ENCODE peak calls at places on chromosomes 11 and 22, in eight cellular contexts. One of them, this sample, is unnamed.

GRCh38 chr11:56045538-56045937 is 18.1 kb downstream of the OR5AS1 start:
- DNase-seq in A549: no peak
- DNase-seq in activated CD8-positive, alpha-beta memory T cell treated with anti-CD3 and anti-CD28 coated beads, Interleukin-2, amount 50 U/mL, for 48 hours: no peak
- DNase-seq in T-helper 9 cell: no peak
- DNase-seq in stimulated activated CD8-positive, alpha-beta memory T cell treated with anti-CD3 and anti-CD28 coated beads, Interleukin-7, amount 100 ng/mL, for 1 hour: no peak
- DNase-seq in hepatocyte: no peak
- DNase-seq in foreskin fibroblast: no peak
- DNase-seq in astrocyte of the cerebellum: no peak
- DNase-seq in this sample: no peak

GRCh38 chr11:69969890-69970784 is 108.0 kb upstream of the ANO1 start:
- DNase-seq in hepatocyte: peak
- DNase-seq in A549: no peak
- DNase-seq in T-helper 9 cell: no peak
- DNase-seq in foreskin fibroblast: no peak
- DNase-seq in stimulated activated CD8-positive, alpha-beta memory T cell treated with anti-CD3 and anti-CD28 coated beads, Interleukin-7, amount 100 ng/mL, for 1 hour: no peak
- DNase-seq in activated CD8-positive, alpha-beta memory T cell treated with anti-CD3 and anti-CD28 coated beads, Interleukin-2, amount 50 U/mL, for 48 hours: no peak
- DNase-seq in astrocyte of the cerebellum: no peak
- DNase-seq in this sample: no peak

GRCh38 chr11:123195182-123196059 is at the start of gene CLMP:
- DNase-seq in hepatocyte: peak
- DNase-seq in activated CD8-positive, alpha-beta memory T cell treated with anti-CD3 and anti-CD28 coated beads, Interleukin-2, amount 50 U/mL, for 48 hours: peak
- DNase-seq in T-helper 9 cell: no peak
- DNase-seq in stimulated activated CD8-positive, alpha-beta memory T cell treated with anti-CD3 and anti-CD28 coated beads, Interleukin-7, amount 100 ng/mL, for 1 hour: no peak
- DNase-seq in foreskin fibroblast: peak
- DNase-seq in astrocyte of the cerebellum: no peak
- DNase-seq in A549: peak
- DNase-seq in this sample: peak

GRCh38 chr11:60959445-60959844 is 7.5 kb upstream of the SLC15A3 start:
- DNase-seq in T-helper 9 cell: no peak
- DNase-seq in hepatocyte: no peak
- DNase-seq in astrocyte of the cerebellum: no peak
- DNase-seq in activated CD8-positive, alpha-beta memory T cell treated with anti-CD3 and anti-CD28 coated beads, Interleukin-2, amount 50 U/mL, for 48 hours: no peak
- DNase-seq in foreskin fibroblast: peak
- DNase-seq in A549: no peak
- DNase-seq in stimulated activated CD8-positive, alpha-beta memory T cell treated with anti-CD3 and anti-CD28 coated beads, Interleukin-7, amount 100 ng/mL, for 1 hour: no peak
- DNase-seq in this sample: no peak

GRCh38 chr22:41900652-41901312 is 14.1 kb downstream of the SHISA8 start:
- DNase-seq in A549: no peak
- DNase-seq in hepatocyte: no peak
- DNase-seq in activated CD8-positive, alpha-beta memory T cell treated with anti-CD3 and anti-CD28 coated beads, Interleukin-2, amount 50 U/mL, for 48 hours: no peak
- DNase-seq in T-helper 9 cell: no peak
- DNase-seq in stimulated activated CD8-positive, alpha-beta memory T cell treated with anti-CD3 and anti-CD28 coated beads, Interleukin-7, amount 100 ng/mL, for 1 hour: no peak
- DNase-seq in foreskin fibroblast: no peak
- DNase-seq in astrocyte of the cerebellum: no peak
- DNase-seq in this sample: no peak

GRCh38 chr22:49771266-49772065 is 56.2 kb downstream of the BRD1 start:
- DNase-seq in A549: no peak
- DNase-seq in stimulated activated CD8-positive, alpha-beta memory T cell treated with anti-CD3 and anti-CD28 coated beads, Interleukin-7, amount 100 ng/mL, for 1 hour: no peak
- DNase-seq in T-helper 9 cell: no peak
- DNase-seq in foreskin fibroblast: no peak
- DNase-seq in astrocyte of the cerebellum: no peak
- DNase-seq in hepatocyte: no peak
- DNase-seq in activated CD8-positive, alpha-beta memory T cell treated with anti-CD3 and anti-CD28 coated beads, Interleukin-2, amount 50 U/mL, for 48 hours: no peak
- DNase-seq in this sample: no peak

GRCh38 chr22:21690401-21690801 is 24.6 kb downstream of the PPIL2 start:
- DNase-seq in foreskin fibroblast: no peak
- DNase-seq in A549: no peak
- DNase-seq in activated CD8-positive, alpha-beta memory T cell treated with anti-CD3 and anti-CD28 coated beads, Interleukin-2, amount 50 U/mL, for 48 hours: no peak
- DNase-seq in hepatocyte: no peak
- DNase-seq in stimulated activated CD8-positive, alpha-beta memory T cell treated with anti-CD3 and anti-CD28 coated beads, Interleukin-7, amount 100 ng/mL, for 1 hour: no peak
- DNase-seq in T-helper 9 cell: no peak
- DNase-seq in astrocyte of the cerebellum: no peak
- DNase-seq in this sample: no peak

GRCh38 chr11:86938900-86939880 is 16.0 kb downstream of the FZD4 start:
- DNase-seq in T-helper 9 cell: no peak
- DNase-seq in hepatocyte: peak
- DNase-seq in foreskin fibroblast: peak
- DNase-seq in activated CD8-positive, alpha-beta memory T cell treated with anti-CD3 and anti-CD28 coated beads, Interleukin-2, amount 50 U/mL, for 48 hours: no peak
- DNase-seq in A549: peak
- DNase-seq in astrocyte of the cerebellum: peak
- DNase-seq in stimulated activated CD8-positive, alpha-beta memory T cell treated with anti-CD3 and anti-CD28 coated beads, Interleukin-7, amount 100 ng/mL, for 1 hour: no peak
- DNase-seq in this sample: no peak

GRCh38 chr11:45042560-45042959 is 91.9 kb upstream of the TP53I11 start:
- DNase-seq in foreskin fibroblast: no peak
- DNase-seq in A549: peak
- DNase-seq in astrocyte of the cerebellum: no peak
- DNase-seq in hepatocyte: no peak
- DNase-seq in stimulated activated CD8-positive, alpha-beta memory T cell treated with anti-CD3 and anti-CD28 coated beads, Interleukin-7, amount 100 ng/mL, for 1 hour: no peak
- DNase-seq in T-helper 9 cell: no peak
- DNase-seq in activated CD8-positive, alpha-beta memory T cell treated with anti-CD3 and anti-CD28 coated beads, Interleukin-2, amount 50 U/mL, for 48 hours: no peak
- DNase-seq in this sample: no peak

GRCh38 chr22:30947821-30948454 is 20.6 kb downstream of the MORC2 start:
- DNase-seq in stimulated activated CD8-positive, alpha-beta memory T cell treated with anti-CD3 and anti-CD28 coated beads, Interleukin-7, amount 100 ng/mL, for 1 hour: no peak
- DNase-seq in T-helper 9 cell: no peak
- DNase-seq in activated CD8-positive, alpha-beta memory T cell treated with anti-CD3 and anti-CD28 coated beads, Interleukin-2, amount 50 U/mL, for 48 hours: no peak
- DNase-seq in astrocyte of the cerebellum: peak
- DNase-seq in foreskin fibroblast: peak
- DNase-seq in A549: no peak
- DNase-seq in hepatocyte: peak
- DNase-seq in this sample: no peak

GRCh38 chr11:61587951-61588695 is 7.2 kb upstream of the SYT7 start:
- DNase-seq in foreskin fibroblast: peak
- DNase-seq in stimulated activated CD8-positive, alpha-beta memory T cell treated with anti-CD3 and anti-CD28 coated beads, Interleukin-7, amount 100 ng/mL, for 1 hour: peak
- DNase-seq in hepatocyte: peak
- DNase-seq in T-helper 9 cell: peak
- DNase-seq in activated CD8-positive, alpha-beta memory T cell treated with anti-CD3 and anti-CD28 coated beads, Interleukin-2, amount 50 U/mL, for 48 hours: peak
- DNase-seq in astrocyte of the cerebellum: no peak
- DNase-seq in A549: peak
- DNase-seq in this sample: peak

GRCh38 chr11:91972665-91973266 is 251.9 kb upstream of the FAT3 start:
- DNase-seq in astrocyte of the cerebellum: no peak
- DNase-seq in foreskin fibroblast: no peak
- DNase-seq in A549: no peak
- DNase-seq in stimulated activated CD8-positive, alpha-beta memory T cell treated with anti-CD3 and anti-CD28 coated beads, Interleukin-7, amount 100 ng/mL, for 1 hour: no peak
- DNase-seq in activated CD8-positive, alpha-beta memory T cell treated with anti-CD3 and anti-CD28 coated beads, Interleukin-2, amount 50 U/mL, for 48 hours: no peak
- DNase-seq in hepatocyte: no peak
- DNase-seq in T-helper 9 cell: no peak
- DNase-seq in this sample: peak

GRCh38 chr11:21364866-21365624 is 695.7 kb downstream of the NELL1 start:
- DNase-seq in hepatocyte: no peak
- DNase-seq in stimulated activated CD8-positive, alpha-beta memory T cell treated with anti-CD3 and anti-CD28 coated beads, Interleukin-7, amount 100 ng/mL, for 1 hour: no peak
- DNase-seq in A549: no peak
- DNase-seq in astrocyte of the cerebellum: no peak
- DNase-seq in activated CD8-positive, alpha-beta memory T cell treated with anti-CD3 and anti-CD28 coated beads, Interleukin-2, amount 50 U/mL, for 48 hours: no peak
- DNase-seq in T-helper 9 cell: no peak
- DNase-seq in foreskin fibroblast: no peak
- DNase-seq in this sample: no peak

GRCh38 chr11:86511086-86511551 is 136.4 kb downstream of the CCDC81 start:
- DNase-seq in stimulated activated CD8-positive, alpha-beta memory T cell treated with anti-CD3 and anti-CD28 coated beads, Interleukin-7, amount 100 ng/mL, for 1 hour: no peak
- DNase-seq in astrocyte of the cerebellum: no peak
- DNase-seq in A549: peak
- DNase-seq in foreskin fibroblast: peak
- DNase-seq in hepatocyte: peak
- DNase-seq in T-helper 9 cell: no peak
- DNase-seq in activated CD8-positive, alpha-beta memory T cell treated with anti-CD3 and anti-CD28 coated beads, Interleukin-2, amount 50 U/mL, for 48 hours: no peak
- DNase-seq in this sample: no peak

GRCh38 chr22:20316217-20316843 is 3.5 kb downstream of the DGCR6L start:
- DNase-seq in T-helper 9 cell: no peak
- DNase-seq in stimulated activated CD8-positive, alpha-beta memory T cell treated with anti-CD3 and anti-CD28 coated beads, Interleukin-7, amount 100 ng/mL, for 1 hour: no peak
- DNase-seq in A549: no peak
- DNase-seq in activated CD8-positive, alpha-beta memory T cell treated with anti-CD3 and anti-CD28 coated beads, Interleukin-2, amount 50 U/mL, for 48 hours: peak
- DNase-seq in astrocyte of the cerebellum: no peak
- DNase-seq in foreskin fibroblast: no peak
- DNase-seq in hepatocyte: no peak
- DNase-seq in this sample: peak

GRCh38 chr11:12216542-12217422 is 106.4 kb downstream of the MICAL2 start:
- DNase-seq in T-helper 9 cell: no peak
- DNase-seq in A549: no peak
- DNase-seq in hepatocyte: no peak
- DNase-seq in stimulated activated CD8-positive, alpha-beta memory T cell treated with anti-CD3 and anti-CD28 coated beads, Interleukin-7, amount 100 ng/mL, for 1 hour: no peak
- DNase-seq in foreskin fibroblast: no peak
- DNase-seq in activated CD8-positive, alpha-beta memory T cell treated with anti-CD3 and anti-CD28 coated beads, Interleukin-2, amount 50 U/mL, for 48 hours: no peak
- DNase-seq in astrocyte of the cerebellum: peak
- DNase-seq in this sample: peak

GRCh38 chr11:121293276-121293569 is 652 bp downstream of the SC5D start:
- DNase-seq in stimulated activated CD8-positive, alpha-beta memory T cell treated with anti-CD3 and anti-CD28 coated beads, Interleukin-7, amount 100 ng/mL, for 1 hour: no peak
- DNase-seq in activated CD8-positive, alpha-beta memory T cell treated with anti-CD3 and anti-CD28 coated beads, Interleukin-2, amount 50 U/mL, for 48 hours: no peak
- DNase-seq in A549: no peak
- DNase-seq in T-helper 9 cell: no peak
- DNase-seq in hepatocyte: no peak
- DNase-seq in astrocyte of the cerebellum: peak
- DNase-seq in foreskin fibroblast: no peak
- DNase-seq in this sample: no peak

GRCh38 chr11:66476841-66477251 is 3.4 kb upstream of the DPP3 start:
- DNase-seq in foreskin fibroblast: peak
- DNase-seq in activated CD8-positive, alpha-beta memory T cell treated with anti-CD3 and anti-CD28 coated beads, Interleukin-2, amount 50 U/mL, for 48 hours: no peak
- DNase-seq in T-helper 9 cell: no peak
- DNase-seq in stimulated activated CD8-positive, alpha-beta memory T cell treated with anti-CD3 and anti-CD28 coated beads, Interleukin-7, amount 100 ng/mL, for 1 hour: no peak
- DNase-seq in hepatocyte: no peak
- DNase-seq in A549: no peak
- DNase-seq in astrocyte of the cerebellum: no peak
- DNase-seq in this sample: no peak

GRCh38 chr11:64632654-64633053 is 41.6 kb downstream of the SLC22A12 start:
- DNase-seq in A549: no peak
- DNase-seq in T-helper 9 cell: no peak
- DNase-seq in hepatocyte: no peak
- DNase-seq in foreskin fibroblast: no peak
- DNase-seq in activated CD8-positive, alpha-beta memory T cell treated with anti-CD3 and anti-CD28 coated beads, Interleukin-2, amount 50 U/mL, for 48 hours: no peak
- DNase-seq in stimulated activated CD8-positive, alpha-beta memory T cell treated with anti-CD3 and anti-CD28 coated beads, Interleukin-7, amount 100 ng/mL, for 1 hour: no peak
- DNase-seq in astrocyte of the cerebellum: no peak
- DNase-seq in this sample: no peak

GRCh38 chr22:49235463-49236300 is 592.0 kb downstream of the BRD1 start:
- DNase-seq in activated CD8-positive, alpha-beta memory T cell treated with anti-CD3 and anti-CD28 coated beads, Interleukin-2, amount 50 U/mL, for 48 hours: no peak
- DNase-seq in hepatocyte: peak
- DNase-seq in A549: no peak
- DNase-seq in T-helper 9 cell: no peak
- DNase-seq in stimulated activated CD8-positive, alpha-beta memory T cell treated with anti-CD3 and anti-CD28 coated beads, Interleukin-7, amount 100 ng/mL, for 1 hour: no peak
- DNase-seq in foreskin fibroblast: no peak
- DNase-seq in astrocyte of the cerebellum: no peak
- DNase-seq in this sample: no peak

GRCh38 chr11:128937480-128937879 is 5.2 kb downstream of the TP53AIP1 start:
- DNase-seq in activated CD8-positive, alpha-beta memory T cell treated with anti-CD3 and anti-CD28 coated beads, Interleukin-2, amount 50 U/mL, for 48 hours: no peak
- DNase-seq in A549: no peak
- DNase-seq in astrocyte of the cerebellum: no peak
- DNase-seq in stimulated activated CD8-positive, alpha-beta memory T cell treated with anti-CD3 and anti-CD28 coated beads, Interleukin-7, amount 100 ng/mL, for 1 hour: no peak
- DNase-seq in T-helper 9 cell: no peak
- DNase-seq in hepatocyte: no peak
- DNase-seq in foreskin fibroblast: no peak
- DNase-seq in this sample: no peak

GRCh38 chr11:75052457-75052856 is 44.2 kb downstream of the OR2AT4 start:
- DNase-seq in stimulated activated CD8-positive, alpha-beta memory T cell treated with anti-CD3 and anti-CD28 coated beads, Interleukin-7, amount 100 ng/mL, for 1 hour: no peak
- DNase-seq in T-helper 9 cell: no peak
- DNase-seq in A549: no peak
- DNase-seq in astrocyte of the cerebellum: no peak
- DNase-seq in activated CD8-positive, alpha-beta memory T cell treated with anti-CD3 and anti-CD28 coated beads, Interleukin-2, amount 50 U/mL, for 48 hours: no peak
- DNase-seq in hepatocyte: no peak
- DNase-seq in foreskin fibroblast: no peak
- DNase-seq in this sample: no peak

GRCh38 chr11:66849501-66850234 is 6.4 kb downstream of the RCE1 start:
- DNase-seq in activated CD8-positive, alpha-beta memory T cell treated with anti-CD3 and anti-CD28 coated beads, Interleukin-2, amount 50 U/mL, for 48 hours: no peak
- DNase-seq in A549: no peak
- DNase-seq in astrocyte of the cerebellum: no peak
- DNase-seq in hepatocyte: no peak
- DNase-seq in T-helper 9 cell: no peak
- DNase-seq in stimulated activated CD8-positive, alpha-beta memory T cell treated with anti-CD3 and anti-CD28 coated beads, Interleukin-7, amount 100 ng/mL, for 1 hour: no peak
- DNase-seq in foreskin fibroblast: no peak
- DNase-seq in this sample: no peak

GRCh38 chr11:82980292-82980691 is 78.8 kb downstream of the DDIAS start:
- DNase-seq in hepatocyte: no peak
- DNase-seq in stimulated activated CD8-positive, alpha-beta memory T cell treated with anti-CD3 and anti-CD28 coated beads, Interleukin-7, amount 100 ng/mL, for 1 hour: no peak
- DNase-seq in activated CD8-positive, alpha-beta memory T cell treated with anti-CD3 and anti-CD28 coated beads, Interleukin-2, amount 50 U/mL, for 48 hours: no peak
- DNase-seq in foreskin fibroblast: peak
- DNase-seq in A549: peak
- DNase-seq in T-helper 9 cell: no peak
- DNase-seq in astrocyte of the cerebellum: peak
- DNase-seq in this sample: no peak

GRCh38 chr22:43113516-43114251 is 3.1 kb downstream of the BIK start:
- DNase-seq in astrocyte of the cerebellum: no peak
- DNase-seq in A549: no peak
- DNase-seq in T-helper 9 cell: no peak
- DNase-seq in hepatocyte: no peak
- DNase-seq in foreskin fibroblast: no peak
- DNase-seq in stimulated activated CD8-positive, alpha-beta memory T cell treated with anti-CD3 and anti-CD28 coated beads, Interleukin-7, amount 100 ng/mL, for 1 hour: no peak
- DNase-seq in activated CD8-positive, alpha-beta memory T cell treated with anti-CD3 and anti-CD28 coated beads, Interleukin-2, amount 50 U/mL, for 48 hours: no peak
- DNase-seq in this sample: peak

GRCh38 chr11:125305346-125305745 is 140.8 kb downstream of the PKNOX2 start:
- DNase-seq in A549: no peak
- DNase-seq in stimulated activated CD8-positive, alpha-beta memory T cell treated with anti-CD3 and anti-CD28 coated beads, Interleukin-7, amount 100 ng/mL, for 1 hour: no peak
- DNase-seq in T-helper 9 cell: no peak
- DNase-seq in astrocyte of the cerebellum: no peak
- DNase-seq in hepatocyte: no peak
- DNase-seq in activated CD8-positive, alpha-beta memory T cell treated with anti-CD3 and anti-CD28 coated beads, Interleukin-2, amount 50 U/mL, for 48 hours: no peak
- DNase-seq in foreskin fibroblast: no peak
- DNase-seq in this sample: no peak

GRCh38 chr22:26781591-26781990 is 124.2 kb downstream of the MIAT start:
- DNase-seq in foreskin fibroblast: no peak
- DNase-seq in A549: no peak
- DNase-seq in activated CD8-positive, alpha-beta memory T cell treated with anti-CD3 and anti-CD28 coated beads, Interleukin-2, amount 50 U/mL, for 48 hours: no peak
- DNase-seq in astrocyte of the cerebellum: no peak
- DNase-seq in T-helper 9 cell: no peak
- DNase-seq in stimulated activated CD8-positive, alpha-beta memory T cell treated with anti-CD3 and anti-CD28 coated beads, Interleukin-7, amount 100 ng/mL, for 1 hour: no peak
- DNase-seq in hepatocyte: no peak
- DNase-seq in this sample: no peak

GRCh38 chr22:48139776-48140175 is 1377.3 kb downstream of the TBC1D22A start:
- DNase-seq in T-helper 9 cell: no peak
- DNase-seq in foreskin fibroblast: no peak
- DNase-seq in A549: no peak
- DNase-seq in hepatocyte: no peak
- DNase-seq in stimulated activated CD8-positive, alpha-beta memory T cell treated with anti-CD3 and anti-CD28 coated beads, Interleukin-7, amount 100 ng/mL, for 1 hour: no peak
- DNase-seq in astrocyte of the cerebellum: no peak
- DNase-seq in activated CD8-positive, alpha-beta memory T cell treated with anti-CD3 and anti-CD28 coated beads, Interleukin-2, amount 50 U/mL, for 48 hours: no peak
- DNase-seq in this sample: no peak

GRCh38 chr11:104134760-104135159 is 29.2 kb downstream of the PDGFD start:
- DNase-seq in T-helper 9 cell: no peak
- DNase-seq in foreskin fibroblast: peak
- DNase-seq in astrocyte of the cerebellum: no peak
- DNase-seq in hepatocyte: peak
- DNase-seq in A549: peak
- DNase-seq in activated CD8-positive, alpha-beta memory T cell treated with anti-CD3 and anti-CD28 coated beads, Interleukin-2, amount 50 U/mL, for 48 hours: no peak
- DNase-seq in stimulated activated CD8-positive, alpha-beta memory T cell treated with anti-CD3 and anti-CD28 coated beads, Interleukin-7, amount 100 ng/mL, for 1 hour: no peak
- DNase-seq in this sample: no peak

GRCh38 chr22:32389685-32390084 is 22.4 kb downstream of the RTCB start:
- DNase-seq in A549: no peak
- DNase-seq in astrocyte of the cerebellum: no peak
- DNase-seq in T-helper 9 cell: no peak
- DNase-seq in activated CD8-positive, alpha-beta memory T cell treated with anti-CD3 and anti-CD28 coated beads, Interleukin-2, amount 50 U/mL, for 48 hours: no peak
- DNase-seq in stimulated activated CD8-positive, alpha-beta memory T cell treated with anti-CD3 and anti-CD28 coated beads, Interleukin-7, amount 100 ng/mL, for 1 hour: no peak
- DNase-seq in foreskin fibroblast: peak
- DNase-seq in hepatocyte: peak
- DNase-seq in this sample: no peak

GRCh38 chr22:35891442-35891841 is 137.2 kb downstream of the RBFOX2 start:
- DNase-seq in foreskin fibroblast: no peak
- DNase-seq in A549: no peak
- DNase-seq in astrocyte of the cerebellum: no peak
- DNase-seq in stimulated activated CD8-positive, alpha-beta memory T cell treated with anti-CD3 and anti-CD28 coated beads, Interleukin-7, amount 100 ng/mL, for 1 hour: no peak
- DNase-seq in activated CD8-positive, alpha-beta memory T cell treated with anti-CD3 and anti-CD28 coated beads, Interleukin-2, amount 50 U/mL, for 48 hours: no peak
- DNase-seq in T-helper 9 cell: no peak
- DNase-seq in hepatocyte: no peak
- DNase-seq in this sample: no peak